ENCODE peak calls at places on chromosomes 5 and 9, in nine cellular contexts. I, B, X, P, J, Q, A, K and W are unnamed samples.

GRCh38 chr5:150333400-150333799 is 24.1 kb upstream of the TCOF1 start:
- DNase-seq in I (no peak), A (no peak), Q (no peak), J (no peak), P (no peak), X (no peak), K (no peak), B (no peak), W (no peak)

GRCh38 chr9:2727966-2728613 is 10.8 kb downstream of the KCNV2 start:
- DNase-seq in A (no peak), Q (peak; percentile 39), B (no peak), I (no peak), P (peak; percentile 62), J (peak; percentile 71), K (peak; percentile 85), X (peak; percentile 41), W (peak; percentile 36)

GRCh38 chr5:151153300-151153699 is 4.3 kb downstream of the ANXA6 start:
- DNase-seq in I (no peak), B (no peak), Q (no peak), J (no peak), P (no peak), X (no peak), K (no peak), A (no peak), W (no peak)

GRCh38 chr5:5179079-5179478 is 38.9 kb downstream of the ADAMTS16 start:
- DNase-seq in J (no peak), I (no peak), K (no peak), P (no peak), X (no peak), B (no peak), A (no peak), Q (no peak), W (no peak)

GRCh38 chr9:132694144-132694543 is 23.9 kb downstream of the GTF3C4 start:
- DNase-seq in A (no peak), J (peak; percentile 25), Q (no peak), K (peak; percentile 29), X (no peak), I (no peak), P (peak; percentile 21), B (no peak), W (no peak)

GRCh38 chr5:156906807-156907206 is 56.2 kb downstream of the TIMD4 start:
- DNase-seq in A (no peak), Q (no peak), I (no peak), K (no peak), X (no peak), B (no peak), P (no peak), J (no peak), W (no peak)

GRCh38 chr9:79254900-79255651 is 316.7 kb upstream of the TLE4 start:
- DNase-seq in A (no peak), X (no peak), P (no peak), Q (no peak), K (peak; percentile 20), B (no peak), I (no peak), J (peak; percentile 70), W (no peak)

GRCh38 chr9:127919253-127919815 is 2.5 kb upstream of the ST6GALNAC4 start:
- DNase-seq in K (peak; percentile 99), J (peak; percentile 99), Q (peak; percentile 30), A (peak; percentile 98), P (peak; percentile 100), I (no peak), X (peak; percentile 96), B (peak; percentile 91), W (peak; percentile 96)

GRCh38 chr5:144196612-144197011 is 25.9 kb downstream of the KCTD16 start:
- DNase-seq in I (no peak), J (no peak), B (no peak), P (no peak), Q (no peak), X (no peak), A (no peak), K (no peak), W (no peak)

GRCh38 chr5:27810458-27810857 is 772.1 kb upstream of the CDH9 start:
- DNase-seq in X (no peak), Q (no peak), K (peak; percentile 77), J (no peak), P (no peak), A (no peak), I (no peak), B (no peak), W (no peak)

GRCh38 chr9:137575725-137576411 is 2.9 kb downstream of the DPH7 start:
- DNase-seq in B (no peak), Q (no peak), I (no peak), P (no peak), A (no peak), X (no peak), J (no peak), K (no peak), W (no peak)

GRCh38 chr5:14451866-14452265 is 129.7 kb upstream of the OTULINL start:
- DNase-seq in X (no peak), B (no peak), J (no peak), I (no peak), Q (no peak), K (no peak), A (peak; percentile 18), P (no peak), W (no peak)

GRCh38 chr5:81212211-81212687 is 20.9 kb upstream of the CKMT2 start:
- DNase-seq in P (no peak), B (no peak), K (no peak), X (peak; percentile 31), Q (no peak), I (no peak), J (no peak), A (no peak), W (no peak)

GRCh38 chr9:19473605-19474004 is 64.8 kb downstream of the ACER2 start:
- DNase-seq in I (no peak), P (no peak), A (peak; percentile 12), B (no peak), Q (no peak), J (no peak), X (no peak), K (no peak), W (no peak)

GRCh38 chr9:19470567-19470966 is 61.8 kb downstream of the ACER2 start:
- DNase-seq in K (no peak), X (no peak), Q (no peak), B (no peak), J (no peak), I (no peak), P (no peak), A (no peak), W (no peak)

GRCh38 chr9:19466268-19466639 is 57.4 kb downstream of the ACER2 start:
- DNase-seq in X (no peak), J (no peak), B (no peak), Q (no peak), A (peak; percentile 72), K (no peak), I (no peak), P (no peak), W (no peak)

GRCh38 chr9:19470981-19471650 is 62.3 kb downstream of the ACER2 start:
- DNase-seq in I (no peak), J (peak; percentile 13), X (no peak), Q (no peak), A (peak; percentile 21), P (no peak), B (no peak), K (peak; percentile 36), W (no peak)

DNA sequence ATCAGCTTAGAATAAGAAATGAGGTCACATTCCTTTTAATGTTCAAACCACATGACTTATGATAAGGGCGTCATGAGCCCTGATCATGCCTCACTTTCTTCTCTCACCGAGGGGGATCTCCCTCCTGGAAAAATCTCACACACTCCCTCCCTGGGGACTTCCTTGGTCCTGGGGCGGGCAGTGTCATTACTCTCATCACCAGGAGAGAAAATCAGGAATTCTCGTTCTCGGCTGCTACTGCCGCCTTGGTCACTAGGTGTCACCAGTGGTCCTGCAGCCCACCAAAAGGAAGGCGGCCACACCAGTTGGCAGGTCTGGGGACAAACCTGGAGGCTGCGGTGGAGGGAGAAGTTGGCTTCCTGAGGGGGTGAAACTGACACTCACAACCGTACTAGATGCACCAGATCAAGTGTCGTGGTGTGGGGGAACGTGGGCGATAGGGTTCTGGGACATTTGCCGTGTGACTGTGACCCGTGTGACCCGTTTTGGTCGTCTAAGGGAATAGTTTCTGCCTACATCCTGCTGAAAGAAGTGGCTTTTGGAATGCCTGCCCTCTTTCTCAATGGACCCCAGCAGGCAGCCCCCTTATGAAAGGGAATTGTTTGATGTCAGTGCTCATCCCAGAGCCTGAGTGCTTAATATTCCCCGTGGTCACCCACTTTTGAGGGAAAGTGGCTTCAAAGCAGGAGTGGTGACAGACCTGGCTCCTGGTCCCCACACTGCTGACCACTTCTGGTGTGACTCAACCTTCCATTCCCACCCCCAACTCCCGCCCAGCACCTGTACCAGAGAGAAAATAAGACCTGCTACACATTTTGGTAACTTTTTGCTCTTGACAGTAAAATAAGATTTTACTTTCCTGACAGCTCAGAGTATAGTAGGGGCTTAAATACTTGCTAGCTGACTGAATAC is 63.2 kb downstream of the ACER2 start:
- DNase-seq in P (peak; percentile 29), K (peak; percentile 66), B (peak; percentile 55), J (peak; percentile 33), A (peak; percentile 91), X (peak; percentile 18), Q (no peak), I (no peak), W (no peak)
- H3K4me3 ChIP-seq in P (no peak overlapping the region), K (peak overlapping the region; percentile 21), B (peak overlapping the region; percentile 17), J (no peak overlapping the region), A (no peak overlapping the region), X (peak overlapping the region; percentile 13), Q (no peak overlapping the region), I (peak overlapping the region; percentile 40), W (no peak overlapping the region)

GRCh38 chr5:126360467-126360866 is 62.7 kb upstream of the GRAMD2B start:
- DNase-seq in X (peak; percentile 61), I (no peak), A (no peak), J (no peak), B (no peak), K (no peak), Q (no peak), P (no peak), W (no peak)
- TF ChIP-seq CTCF in X (no peak), I (no peak), A (no peak), J (no peak), B (no peak), K (no peak), Q (no peak), P (no peak), W (no peak)

DNA sequence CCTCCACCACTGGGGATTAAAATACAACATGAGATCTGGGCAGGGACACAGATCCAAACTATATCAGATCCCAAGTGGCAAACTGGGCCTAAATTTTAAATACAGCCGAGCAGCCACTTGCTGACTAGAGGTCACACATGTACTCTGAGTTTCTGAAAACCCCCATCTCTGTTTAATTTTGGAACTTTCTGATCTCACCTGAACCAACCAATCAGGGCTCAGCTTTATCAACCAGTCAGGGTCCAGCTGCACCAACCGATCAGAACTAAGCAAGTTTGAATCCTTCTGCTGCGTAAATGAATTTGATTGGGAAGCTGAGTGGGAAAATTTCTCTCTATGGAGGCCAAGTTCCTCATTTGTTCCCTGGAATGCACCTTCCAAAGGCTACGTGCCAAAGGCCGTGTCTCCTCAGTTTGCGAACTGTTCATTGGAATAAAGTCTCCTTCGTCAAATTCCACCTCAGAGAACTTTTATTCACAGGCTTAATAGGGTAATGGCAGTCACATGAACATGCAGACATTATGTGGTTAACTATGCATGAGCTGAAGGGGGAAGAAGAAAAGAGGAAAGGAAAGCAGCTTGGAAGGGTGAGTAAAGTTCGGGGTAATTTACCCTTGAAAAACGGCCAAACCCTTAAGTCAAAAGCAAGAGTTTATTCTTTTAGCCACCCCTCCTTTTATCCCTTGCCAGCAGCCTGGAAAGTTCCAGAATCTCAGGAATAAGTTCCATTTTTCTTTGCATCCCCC is 3.7 kb downstream of the CD180 start:
- DNase-seq in Q (no peak), I (no peak), B (no peak), J (no peak), P (no peak), A (no peak), K (no peak), X (no peak), W (no peak)
- H3K4me3 ChIP-seq in Q (no peak overlapping the region), I (peak overlapping the region; percentile 17), B (peak overlapping the region; percentile 1), J (no peak overlapping the region), P (no peak overlapping the region), A (no peak overlapping the region), K (no peak overlapping the region), X (no peak overlapping the region), W (no peak overlapping the region)

GRCh38 chr5:78472469-78473106 is 112.2 kb downstream of the SCAMP1 start:
- DNase-seq in X (no peak), A (no peak), P (no peak), I (no peak), B (no peak), K (peak; percentile 69), J (no peak), Q (no peak), W (no peak)
- TF ChIP-seq CTCF in X (no peak), A (no peak), P (no peak), I (no peak), B (no peak), K (peak; percentile 56), J (no peak), Q (no peak), W (peak; percentile 18)